ENCODE peak calls at places on chromosomes 11 and 22, in six cellular contexts. M is A549, K is H1, N is K562, O is HepG2, I is GM12878. W is an unnamed sample.

GRCh38 chr11:27592111-27592780 is 85.7 kb upstream of the LIN7C start:
- DNase-seq in M (no peak), K (no peak), N (no peak), O (no peak), I (no peak), W (no peak)

GRCh38 chr22:36765943-36766450 is 9.9 kb downstream of the IFT27 start:
- DNase-seq in M (no peak), O (no peak), K (no peak), I (no peak), N (no peak), W (no peak)

GRCh38 chr11:2837096-2837601 is 48.4 kb downstream of the CDKN1C start:
- DNase-seq in K (no peak), N (peak; percentile 85), O (peak; percentile 62), I (no peak), M (peak; percentile 28), W (peak; percentile 73)

GRCh38 chr11:65298131-65298535 is 16.5 kb upstream of the CDC42EP2 start:
- DNase-seq in M (no peak), K (no peak), I (no peak), O (no peak), N (no peak), W (no peak)

GRCh38 chr11:69657456-69657910 is 16.5 kb downstream of the CCND1 start:
- DNase-seq in N (no peak), K (no peak), O (no peak), M (no peak), I (no peak), W (peak; percentile 37)

GRCh38 chr22:26700462-26700861 is 43.1 kb downstream of the MIAT start:
- DNase-seq in O (no peak), N (no peak), K (no peak), I (no peak), M (no peak), W (no peak)

GRCh38 chr11:65911682-65912568 is 6.9 kb downstream of the C11orf68 start:
- DNase-seq in M (peak; percentile 68), O (no peak), K (peak; percentile 73), N (peak; percentile 34), I (no peak), W (peak; percentile 84)

GRCh38 chr11:79122759-79123158 is 318.1 kb downstream of the TENM4 start:
- DNase-seq in N (no peak), I (no peak), K (no peak), M (no peak), O (no peak), W (no peak)

GRCh38 chr11:78808903-78809302 is 234.2 kb upstream of the NARS2 start:
- DNase-seq in N (no peak), O (no peak), K (no peak), I (no peak), M (no peak), W (no peak)

GRCh38 chr11:3969613-3970012 is 114.1 kb downstream of the STIM1 start:
- DNase-seq in K (no peak), I (no peak), O (no peak), N (no peak), M (no peak), W (no peak)

GRCh38 chr11:121741954-121742361 is 289.2 kb upstream of the SORL1-AS1 start:
- DNase-seq in N (no peak), M (no peak), I (no peak), K (no peak), O (no peak), W (peak; percentile 36)

GRCh38 chr11:15106201-15106965 is 8.3 kb upstream of the INSC start:
- DNase-seq in I (no peak), O (no peak), K (no peak), N (no peak), M (no peak), W (no peak)
- TF ChIP-seq RFX5 in I (no peak), O (no peak), K (no peak), N (no peak), M (no peak), W (no peak)

DNA sequence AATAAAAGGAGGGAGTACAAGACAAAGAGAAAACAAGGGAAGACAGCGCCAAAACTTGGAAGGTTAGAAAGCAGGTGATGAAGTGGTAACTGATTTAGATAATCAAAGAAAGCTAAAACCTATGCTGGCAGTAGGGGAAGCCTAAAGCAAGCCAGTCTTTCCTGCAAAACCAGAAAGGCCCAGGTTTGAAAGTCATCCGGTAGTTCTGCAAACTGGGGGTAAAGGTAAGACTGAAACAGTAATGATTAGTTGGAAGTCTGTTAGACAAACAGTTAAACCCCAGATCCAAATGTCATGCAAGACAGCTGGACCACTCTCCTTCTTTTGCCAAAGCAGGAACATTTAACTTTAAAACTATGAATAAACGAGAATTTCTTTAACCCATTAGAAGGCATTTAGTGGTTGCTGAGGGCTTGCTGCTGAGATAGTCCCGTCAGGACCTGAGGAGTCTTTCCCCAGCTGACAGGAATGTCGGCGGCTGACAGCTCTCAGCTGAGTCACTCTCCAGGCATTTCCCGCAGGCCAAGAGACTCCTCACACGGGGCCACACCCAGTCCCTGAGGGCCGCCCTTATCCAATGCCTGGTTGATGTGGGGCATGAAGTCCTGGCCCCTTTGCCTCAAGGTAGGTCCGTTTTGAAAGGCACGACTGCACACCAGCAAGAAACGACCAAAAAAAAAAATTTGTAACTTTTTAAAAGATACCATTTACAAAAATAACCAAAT is 36.3 kb upstream of the CFAP300 start:
- DNase-seq in I (no peak), M (peak; percentile 79), K (peak; percentile 66), O (peak; percentile 53), N (peak; percentile 9), W (peak; percentile 17)
- TF ChIP-seq EP300 in I (no peak), M (no peak), K (no peak), O (no peak), N (no peak), W (peak; percentile 81)

GRCh38 chr11:36002796-36003195 is 58.9 kb downstream of the LDLRAD3 start:
- DNase-seq in N (no peak), I (no peak), M (no peak), O (no peak), K (no peak), W (no peak)

GRCh38 chr11:35998651-35999050 is 54.8 kb downstream of the LDLRAD3 start:
- DNase-seq in O (no peak), I (no peak), K (no peak), N (no peak), M (no peak), W (no peak)

GRCh38 chr11:36002196-36002595 is 58.3 kb downstream of the LDLRAD3 start:
- DNase-seq in M (no peak), O (no peak), I (no peak), N (no peak), K (no peak), W (no peak)

GRCh38 chr11:35997908-35998307 is 54.0 kb downstream of the LDLRAD3 start:
- DNase-seq in M (no peak), N (no peak), O (no peak), I (peak; percentile 24), K (no peak), W (no peak)

DNA sequence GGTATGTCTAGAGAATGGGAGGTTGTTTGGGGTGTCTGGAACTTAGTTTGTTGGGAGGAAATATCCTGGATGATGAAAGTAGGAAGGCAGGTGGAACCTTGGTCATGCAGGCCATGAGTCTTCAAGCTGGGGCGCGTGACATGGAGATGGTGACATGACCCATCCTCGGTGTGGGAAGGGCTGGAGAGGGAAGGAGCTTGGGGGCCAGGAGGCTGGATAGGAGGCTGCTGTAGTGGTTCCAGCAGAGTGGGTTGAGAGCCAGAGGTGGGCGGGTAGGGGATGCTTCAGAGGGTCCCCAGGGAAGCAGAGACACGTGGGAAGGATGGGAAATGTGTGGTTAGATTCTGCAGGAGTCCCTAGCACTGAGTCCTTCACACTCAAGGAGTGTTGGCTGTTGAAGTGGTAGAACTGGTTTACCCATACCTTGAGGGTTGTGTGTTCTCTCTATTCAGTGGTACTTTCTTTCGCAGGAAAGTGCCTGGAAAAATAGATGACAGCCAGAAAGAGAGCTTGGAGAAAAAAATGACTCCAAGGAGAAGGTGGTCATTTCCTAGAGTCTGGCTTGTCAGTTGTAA is 56.8 kb downstream of the LDLRAD3 start:
- DNase-seq in M (no peak), K (no peak), O (no peak), N (no peak), I (no peak), W (no peak)
- TF ChIP-seq RFX5 in M (no peak), K (no peak), O (no peak), N (no peak), I (no peak), W (no peak)

GRCh38 chr22:17559188-17559587 is 4.1 kb upstream of the SLC25A18 start:
- DNase-seq in O (no peak), M (no peak), K (no peak), N (no peak), I (no peak), W (no peak)

GRCh38 chr22:17565986-17566687 is 2.8 kb downstream of the SLC25A18 start:
- DNase-seq in N (no peak), K (no peak), O (no peak), I (no peak), M (no peak), W (no peak)

GRCh38 chr22:17566776-17567175 is 3.5 kb downstream of the SLC25A18 start:
- DNase-seq in N (no peak), M (no peak), I (no peak), K (no peak), O (no peak), W (no peak)

GRCh38 chr22:17562906-17563870 is at the start of gene SLC25A18:
- DNase-seq in O (peak; percentile 53), M (no peak), I (no peak), N (peak; percentile 46), K (peak; percentile 56), W (no peak)

DNA sequence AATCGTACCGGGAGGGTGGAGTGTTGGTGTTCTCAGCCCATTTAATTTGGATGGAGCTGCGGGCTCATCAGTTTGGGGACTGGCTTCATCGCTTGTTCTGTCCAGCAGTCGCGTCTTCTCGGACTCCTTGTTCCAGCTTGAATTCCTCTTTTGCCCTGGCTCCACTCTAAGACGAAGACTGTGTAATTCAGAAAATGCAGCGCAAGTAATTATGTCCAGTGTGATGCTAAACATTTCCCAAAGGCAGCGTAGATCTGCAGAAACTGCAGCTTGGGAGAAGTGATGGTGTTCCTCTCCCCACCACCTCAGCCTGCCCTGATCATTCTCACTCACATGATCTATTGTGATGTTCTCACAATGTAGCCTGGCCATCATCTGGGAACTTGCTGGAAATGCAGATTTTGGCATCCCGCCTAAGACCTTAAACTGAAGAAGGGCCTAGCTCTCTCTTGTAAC is 666 bp downstream of the SLC25A18 start:
- DNase-seq in I (no peak), K (no peak), M (no peak), O (no peak), N (no peak), W (no peak)
- TF ChIP-seq EP300 in I (no peak), K (no peak), M (no peak), O (no peak), N (no peak), W (no peak)

GRCh38 chr11:68077617-68078592 is 39.1 kb downstream of the TCIRG1 start:
- DNase-seq in N (no peak), O (no peak), I (peak; percentile 53), M (no peak), K (no peak), W (no peak)
- TF ChIP-seq RFX5 in N (no peak), O (no peak), I (no peak), M (no peak), K (no peak), W (no peak)

GRCh38 chr22:40040927-40041326 is 46.2 kb downstream of the FAM83F start:
- DNase-seq in M (no peak), N (peak; percentile 25), O (no peak), K (no peak), I (no peak), W (no peak)
- TF ChIP-seq EP300 in M (no peak), N (no peak), O (no peak), K (no peak), I (no peak), W (no peak)

GRCh38 chr22:45296628-45297297 is 12.0 kb downstream of the UPK3A start:
- DNase-seq in N (no peak), K (no peak), I (no peak), O (no peak), M (no peak), W (no peak)
- TF ChIP-seq RFX5 in N (no peak), K (no peak), I (no peak), O (no peak), M (no peak), W (no peak)

W was measured in SK-N-SH.